ENCODE peak calls at places on chromosomes 5 and 9, in four cellular contexts. V is T-helper 2 cell, A is amygdala, N is NCI-H1436. Q is an unnamed sample.

GRCh38 chr5:156835905-156836304 is 14.2 kb upstream of the PPP1R2B start:
- DNase-seq in N (no peak), A (no peak), V (no peak), Q (no peak)

GRCh38 chr9:129619787-129620668 is 873 bp downstream of the C9orf50 start:
- DNase-seq in A (no peak), N (peak), V (no peak), Q (no peak)

GRCh38 chr5:179224741-179225140 is 120.5 kb downstream of the ADAMTS2 start:
- DNase-seq in N (no peak), V (no peak), A (no peak), Q (no peak)

GRCh38 chr5:112535339-112535738 is 116.3 kb upstream of the EPB41L4A start:
- DNase-seq in N (no peak), A (no peak), V (no peak), Q (no peak)

GRCh38 chr5:59034498-59035186 is 451.8 kb downstream of the RAB3C start:
- DNase-seq in N (peak), V (no peak), A (no peak), Q (no peak)

GRCh38 chr5:123180178-123180577 is 91.1 kb downstream of the PRDM6 start:
- DNase-seq in A (no peak), V (no peak), N (no peak), Q (no peak)

GRCh38 chr5:139747583-139748504 is 47.8 kb upstream of the PSD2 start:
- DNase-seq in N (no peak), A (peak), V (peak), Q (no peak)

GRCh38 chr5:67209141-67209771 is 12.7 kb upstream of the CD180 start:
- DNase-seq in V (peak), N (peak), A (peak), Q (peak)

GRCh38 chr9:115715656-115716055 is 437.9 kb upstream of the PAPPA start:
- DNase-seq in A (no peak), V (no peak), N (no peak), Q (no peak)

GRCh38 chr9:116190997-116191396 is 37.4 kb downstream of the PAPPA start:
- DNase-seq in N (no peak), A (no peak), V (no peak), Q (no peak)

GRCh38 chr9:117715411-117715989 is 11.3 kb downstream of the TLR4 start:
- DNase-seq in A (no peak), V (no peak), N (no peak), Q (no peak)

GRCh38 chr5:159655757-159656409 is 260.4 kb upstream of the ADRA1B start:
- DNase-seq in N (peak), V (no peak), A (no peak), Q (no peak)

GRCh38 chr9:131554865-131555351 is 9.6 kb downstream of the PRRT1B start:
- DNase-seq in V (no peak), A (no peak), N (no peak), Q (no peak)